ENCODE peak calls at places on chromosomes 16 and 17, in eight cellular contexts. Q is hepatocyte, P is endothelial cell of umbilical vein, F is HCT116, I is iPS DF 6.9, W is mesendoderm, T is cardiac muscle cell, C is adipocyte. H is an unnamed sample.

GRCh38 chr17:72150632-72151460 is 30.0 kb downstream of the SOX9 start:
- DNase-seq in Q (no peak), P (no peak), F (no peak), I (peak), W (peak), T (peak), C (no peak), H (no peak)

GRCh38 chr16:57262841-57263584 is 18.0 kb downstream of the ARL2BP start:
- DNase-seq in Q (no peak), P (no peak), F (no peak), I (no peak), W (no peak), T (no peak), C (no peak), H (no peak)

GRCh38 chr17:63696381-63696961 is 3.5 kb downstream of the LIMD2 start:
- DNase-seq in Q (no peak), P (peak), F (peak), I (no peak), W (peak), T (peak), C (peak), H (no peak)

GRCh38 chr16:57619606-57620315 is 8.7 kb upstream of the ADGRG1 start:
- DNase-seq in Q (peak), P (no peak), F (no peak), I (no peak), W (no peak), T (no peak), C (no peak), H (no peak)

GRCh38 chr16:23414731-23415130 is 38.3 kb downstream of the COG7 start:
- DNase-seq in Q (no peak), P (no peak), F (no peak), I (no peak), W (no peak), T (no peak), C (no peak), H (no peak)

GRCh38 chr17:10750210-10750609 is 20.4 kb upstream of the TMEM220 start:
- DNase-seq in Q (no peak), P (no peak), F (no peak), I (no peak), W (no peak), T (no peak), C (no peak), H (no peak)

GRCh38 chr17:21239680-21240374 is 13.4 kb downstream of the NATD1 start:
- DNase-seq in Q (no peak), P (no peak), F (no peak), I (no peak), W (peak), T (peak), C (peak), H (no peak)

GRCh38 chr16:25060920-25061319 is 45.8 kb upstream of the ARHGAP17 start:
- DNase-seq in Q (peak), P (no peak), F (no peak), I (no peak), W (no peak), T (peak), C (no peak), H (no peak)

GRCh38 chr16:89052824-89053724 is 40.6 kb upstream of the ACSF3 start:
- DNase-seq in Q (no peak), P (no peak), F (peak), I (no peak), W (no peak), T (no peak), C (no peak), H (peak)

GRCh38 chr17:43740541-43740940 is 18.1 kb downstream of the SOST start:
- DNase-seq in Q (no peak), P (no peak), F (no peak), I (no peak), W (no peak), T (peak), C (peak), H (no peak)

GRCh38 chr17:50274142-50274944 is at the start of gene TMEM92:
- DNase-seq in Q (peak), P (no peak), F (peak), I (peak), W (peak), T (no peak), C (no peak), H (no peak)
- H3K4me3 ChIP-seq in Q (peak), P (no peak), F (peak), I (peak), W (peak), T (peak), C (peak), H (no peak)

GRCh38 chr17:55267777-55268648 is 3.3 kb downstream of the HLF start:
- DNase-seq in Q (no peak), P (no peak), F (no peak), I (no peak), W (no peak), T (no peak), C (no peak), H (no peak)
- H3K4me3 ChIP-seq in Q (no peak), P (no peak), F (no peak), I (no peak), W (no peak), T (no peak), C (no peak), H (no peak)

DNA sequence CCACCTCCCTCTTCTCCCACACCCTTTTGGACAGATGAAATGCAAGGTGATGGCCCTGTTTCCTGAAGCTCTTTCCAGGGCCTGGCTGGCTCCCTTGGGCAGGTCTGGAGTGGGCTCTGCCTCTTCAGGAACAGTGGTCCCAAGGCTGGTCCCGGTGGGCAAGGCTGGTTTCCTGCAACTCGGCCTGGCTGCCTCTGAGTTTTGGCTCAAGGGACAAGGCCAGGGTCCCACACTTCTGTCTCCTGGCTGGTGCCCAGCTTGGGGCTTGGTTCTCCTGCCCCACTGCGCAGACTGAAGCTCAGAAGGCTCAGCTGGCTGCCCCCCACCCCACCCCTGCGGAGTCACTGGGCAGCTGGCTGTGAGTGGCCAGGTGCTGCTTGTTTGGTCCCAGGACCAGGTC is 3.8 kb upstream of the ACTG1 start:
- DNase-seq in Q (no peak), P (no peak), F (no peak), I (no peak), W (no peak), T (no peak), C (no peak), H (no peak)
- H3K4me3 ChIP-seq in Q (no peak), P (no peak), F (peak), I (no peak), W (no peak), T (no peak), C (peak), H (no peak)

GRCh38 chr17:14069251-14069981 is at the start of gene COX10:
- DNase-seq in Q (peak), P (peak), F (peak), I (peak), W (peak), T (peak), C (peak), H (peak)

GRCh38 chr17:14068542-14069250 is 608 bp upstream of the COX10 start:
- DNase-seq in Q (no peak), P (no peak), F (no peak), I (no peak), W (no peak), T (no peak), C (no peak), H (no peak)

GRCh38 chr17:14067347-14067746 is 2.0 kb upstream of the COX10 start:
- DNase-seq in Q (no peak), P (no peak), F (no peak), I (no peak), W (no peak), T (no peak), C (no peak), H (no peak)

DNA sequence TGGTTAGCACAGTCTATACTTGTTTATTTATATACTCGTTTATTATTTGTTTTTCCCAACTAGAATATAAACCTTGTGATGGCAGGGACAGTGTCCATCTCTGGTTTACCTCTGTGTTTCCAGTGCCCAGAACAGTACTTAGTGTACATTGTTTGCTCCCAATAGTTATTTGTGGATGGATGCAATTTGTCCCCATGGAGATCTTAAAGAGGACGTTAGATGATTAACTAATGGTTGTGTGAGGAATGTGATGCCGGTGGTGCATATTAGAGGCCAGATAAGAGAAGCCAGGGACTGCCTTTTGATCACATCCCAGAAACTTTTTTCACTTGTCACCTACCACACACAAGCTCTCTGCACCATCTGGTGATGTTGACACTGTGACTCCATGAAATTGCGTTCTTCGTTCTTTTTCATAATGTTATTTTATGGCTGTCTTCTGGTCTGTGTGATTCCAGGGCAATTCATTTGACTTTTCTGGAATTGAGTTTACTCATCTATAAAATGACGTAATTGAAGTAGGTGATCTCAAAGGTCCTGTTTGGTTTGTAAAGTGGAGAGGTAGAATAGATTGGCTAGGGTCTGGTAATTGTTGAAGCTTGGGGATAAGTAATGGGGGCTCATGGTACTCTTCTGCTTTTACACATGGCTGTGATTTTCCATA is 1.2 kb downstream of the COX10 start:
- DNase-seq in Q (peak), P (no peak), F (no peak), I (no peak), W (no peak), T (no peak), C (no peak), H (no peak)
- H3K4me3 ChIP-seq in Q (peak), P (no peak), F (peak), I (no peak), W (no peak), T (peak), C (peak), H (no peak)

DNA sequence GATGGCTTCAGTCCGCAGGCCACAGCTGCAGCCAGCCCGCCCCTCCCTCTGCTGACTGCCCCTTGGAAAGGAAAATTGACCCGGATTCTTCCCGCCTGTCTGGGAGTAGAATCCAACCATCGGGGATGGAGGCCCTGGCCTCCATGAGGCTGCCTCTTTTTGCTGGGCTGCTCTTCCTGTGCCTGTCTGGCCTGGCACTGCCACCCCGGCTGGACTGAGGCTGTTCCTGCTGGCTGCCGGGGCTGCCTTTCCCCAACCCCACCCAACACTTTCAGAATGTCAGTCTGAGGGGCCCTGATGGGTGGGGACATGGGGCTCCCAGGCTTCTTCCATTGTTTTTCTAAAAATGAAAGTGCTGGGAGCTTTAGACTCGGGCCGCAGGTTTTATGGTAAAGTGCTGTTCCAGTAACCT is 7.3 kb downstream of the BAHCC1 start:
- DNase-seq in Q (no peak), P (no peak), F (no peak), I (no peak), W (peak), T (no peak), C (no peak), H (no peak)
- H3K4me3 ChIP-seq in Q (no peak), P (no peak), F (no peak), I (no peak), W (no peak), T (no peak), C (peak), H (no peak)

GRCh38 chr16:30896203-30896889 is at the start of gene CTF1:
- DNase-seq in Q (peak), P (peak), F (peak), I (no peak), W (peak), T (peak), C (peak), H (peak)
- H3K4me3 ChIP-seq in Q (peak), P (peak), F (peak), I (peak), W (peak), T (peak), C (peak), H (peak)

GRCh38 chr17:57356722-57357391 is 100.5 kb downstream of the MSI2 start:
- DNase-seq in Q (no peak), P (peak), F (no peak), I (no peak), W (no peak), T (no peak), C (no peak), H (no peak)
- H3K4me3 ChIP-seq in Q (no peak), P (peak), F (no peak), I (no peak), W (no peak), T (no peak), C (no peak), H (no peak)

DNA sequence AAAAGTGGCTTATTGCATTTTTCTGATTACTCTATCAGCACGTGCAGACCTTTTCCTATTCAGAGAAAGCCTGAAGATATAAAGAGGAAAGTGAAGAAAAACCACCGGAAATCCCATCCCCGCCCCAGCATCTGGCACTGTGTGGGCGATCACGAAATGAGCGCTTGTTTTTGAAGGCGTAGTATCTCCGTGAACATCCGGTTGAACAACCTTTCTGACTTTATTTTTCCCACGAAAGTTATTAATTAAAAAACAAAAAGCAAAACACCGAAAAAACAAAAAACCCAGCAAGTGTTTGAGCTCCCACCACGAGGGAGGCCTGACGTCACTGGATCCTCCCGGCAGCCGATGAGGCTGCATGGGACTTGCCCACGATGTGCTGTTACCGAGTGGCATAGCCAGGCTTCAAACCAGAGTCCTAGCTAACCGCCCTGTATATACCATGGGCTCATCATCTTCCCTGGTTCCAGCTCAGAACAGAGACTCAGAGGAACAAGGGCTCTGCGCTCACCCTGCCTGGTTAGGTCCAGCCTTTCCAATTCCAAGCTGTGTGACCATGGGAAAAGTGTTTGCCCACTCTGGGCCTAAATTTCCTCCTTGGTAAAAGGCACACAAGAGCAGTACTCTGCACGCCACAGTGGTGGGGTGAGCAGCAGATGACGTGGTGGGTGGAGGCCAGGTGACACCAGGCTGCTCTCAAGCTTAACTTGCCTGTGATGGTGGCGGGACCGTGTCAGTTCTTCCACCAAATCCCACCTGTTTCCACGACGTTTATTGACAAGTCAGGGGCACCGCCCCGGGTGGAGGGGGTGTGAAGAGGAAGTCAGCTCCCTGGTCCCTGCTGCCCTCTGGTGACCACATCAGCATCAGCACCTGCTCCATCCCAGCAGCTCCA is 34.3 kb upstream of the IL21R start:
- DNase-seq in Q (peak), P (peak), F (peak), I (peak), W (peak), T (peak), C (peak), H (peak)
- H3K4me3 ChIP-seq in Q (no peak), P (no peak), F (no peak), I (no peak), W (no peak), T (no peak), C (peak), H (no peak)

GRCh38 chr16:59048876-59049275 is 314.8 kb upstream of the GOT2 start:
- DNase-seq in Q (no peak), P (peak), F (no peak), I (no peak), W (peak), T (no peak), C (no peak), H (no peak)
- H3K4me3 ChIP-seq in Q (no peak), P (no peak), F (no peak), I (no peak), W (no peak), T (no peak), C (no peak), H (no peak)